ENCODE peak calls at places on chromosomes 11 and 22, in five cellular contexts. One of them, this sample, is unnamed. For H3K27me3, the result is how much of the 10 kb centered on the place peaks cover.

GRCh38 chr22:19915287-19915954 is 26.2 kb upstream of the COMT start:
- DNase-seq in pancreas: no peak
- DNase-seq in upper lobe of right lung: no peak
- DNase-seq in neural progenitor cell: no peak
- DNase-seq in dorsolateral prefrontal cortex: no peak
- DNase-seq in this sample: no peak

GRCh38 chr11:36774603-36775002 is 176.6 kb upstream of the RAG2 start:
- DNase-seq in dorsolateral prefrontal cortex: no peak
- DNase-seq in upper lobe of right lung: no peak
- DNase-seq in neural progenitor cell: no peak
- DNase-seq in pancreas: no peak
- DNase-seq in this sample: no peak

GRCh38 chr11:134716582-134716981 is 304.5 kb upstream of the B3GAT1 start:
- DNase-seq in pancreas: no peak
- DNase-seq in dorsolateral prefrontal cortex: no peak
- DNase-seq in neural progenitor cell: no peak
- DNase-seq in upper lobe of right lung: no peak
- DNase-seq in this sample: no peak

GRCh38 chr11:76660533-76661305 is 9.8 kb downstream of the LRRC32 start:
- DNase-seq in upper lobe of right lung: peak
- DNase-seq in pancreas: no peak
- DNase-seq in neural progenitor cell: no peak
- DNase-seq in dorsolateral prefrontal cortex: no peak
- DNase-seq in this sample: no peak

GRCh38 chr11:44434191-44434590 is 124.3 kb upstream of the ALX4 start:
- DNase-seq in pancreas: no peak
- DNase-seq in neural progenitor cell: peak
- DNase-seq in dorsolateral prefrontal cortex: no peak
- DNase-seq in upper lobe of right lung: no peak
- DNase-seq in this sample: no peak

GRCh38 chr11:111305871-111306270 is 7.5 kb downstream of the POU2AF3 start:
- DNase-seq in pancreas: no peak
- DNase-seq in upper lobe of right lung: no peak
- DNase-seq in dorsolateral prefrontal cortex: no peak
- DNase-seq in neural progenitor cell: no peak
- DNase-seq in this sample: no peak

GRCh38 chr11:72534859-72535547 is 100.7 kb upstream of the CLPB start:
- DNase-seq in pancreas: no peak
- DNase-seq in dorsolateral prefrontal cortex: no peak
- DNase-seq in neural progenitor cell: peak
- DNase-seq in upper lobe of right lung: no peak
- DNase-seq in this sample: no peak

GRCh38 chr11:84384637-84385227 is 1098.6 kb upstream of the CCDC90B start:
- DNase-seq in upper lobe of right lung: no peak
- DNase-seq in neural progenitor cell: peak
- DNase-seq in pancreas: peak
- DNase-seq in dorsolateral prefrontal cortex: no peak
- DNase-seq in this sample: peak

GRCh38 chr11:108654994-108655631 is 9.8 kb upstream of the DDX10 start:
- DNase-seq in upper lobe of right lung: no peak
- DNase-seq in pancreas: no peak
- DNase-seq in neural progenitor cell: peak
- DNase-seq in dorsolateral prefrontal cortex: no peak
- DNase-seq in this sample: peak

GRCh38 chr22:39414377-39414776 is 14.8 kb downstream of the TAB1 start:
- DNase-seq in pancreas: no peak
- DNase-seq in dorsolateral prefrontal cortex: no peak
- DNase-seq in upper lobe of right lung: no peak
- DNase-seq in neural progenitor cell: no peak
- DNase-seq in this sample: no peak

GRCh38 chr22:46043816-46044717 is 67.1 kb upstream of the WNT7B start:
- DNase-seq in dorsolateral prefrontal cortex: no peak
- DNase-seq in neural progenitor cell: no peak
- DNase-seq in upper lobe of right lung: peak
- DNase-seq in pancreas: no peak
- DNase-seq in this sample: no peak

GRCh38 chr11:7833527-7833926 is 36.8 kb upstream of the OR5P2 start:
- DNase-seq in neural progenitor cell: no peak
- DNase-seq in dorsolateral prefrontal cortex: no peak
- DNase-seq in upper lobe of right lung: no peak
- DNase-seq in pancreas: no peak
- DNase-seq in this sample: no peak

GRCh38 chr11:3849297-3849874 is 6.1 kb upstream of the STIM1 start:
- DNase-seq in dorsolateral prefrontal cortex: no peak
- DNase-seq in upper lobe of right lung: no peak
- DNase-seq in pancreas: no peak
- DNase-seq in neural progenitor cell: peak
- DNase-seq in this sample: no peak

GRCh38 chr22:36439481-36440271 is 41.8 kb downstream of the TXN2 start:
- DNase-seq in upper lobe of right lung: no peak
- DNase-seq in dorsolateral prefrontal cortex: no peak
- DNase-seq in neural progenitor cell: no peak
- DNase-seq in pancreas: no peak
- DNase-seq in this sample: no peak

GRCh38 chr11:44186531-44186930 is 91.1 kb downstream of the EXT2 start:
- DNase-seq in upper lobe of right lung: no peak
- DNase-seq in pancreas: no peak
- DNase-seq in dorsolateral prefrontal cortex: no peak
- DNase-seq in neural progenitor cell: no peak
- DNase-seq in this sample: no peak

GRCh38 chr11:130475426-130476053 is 27.1 kb downstream of the ADAMTS15 start:
- DNase-seq in upper lobe of right lung: no peak
- DNase-seq in pancreas: no peak
- DNase-seq in dorsolateral prefrontal cortex: no peak
- DNase-seq in neural progenitor cell: no peak
- DNase-seq in this sample: no peak

GRCh38 chr11:98564881-98565280 is 455.9 kb upstream of the CNTN5 start:
- DNase-seq in pancreas: no peak
- DNase-seq in dorsolateral prefrontal cortex: no peak
- DNase-seq in upper lobe of right lung: no peak
- DNase-seq in neural progenitor cell: no peak
- DNase-seq in this sample: no peak

GRCh38 chr11:115745041-115745440 is 240.8 kb upstream of the CADM1 start:
- DNase-seq in neural progenitor cell: no peak
- DNase-seq in pancreas: no peak
- DNase-seq in dorsolateral prefrontal cortex: no peak
- DNase-seq in upper lobe of right lung: no peak
- DNase-seq in this sample: no peak

GRCh38 chr22:43345761-43346261 is 2.6 kb upstream of the SCUBE1 start:
- DNase-seq in neural progenitor cell: no peak
- DNase-seq in dorsolateral prefrontal cortex: no peak
- DNase-seq in upper lobe of right lung: peak
- DNase-seq in pancreas: no peak
- DNase-seq in this sample: no peak

GRCh38 chr11:3223932-3224729 is 5.5 kb upstream of the MRGPRG start:
- DNase-seq in pancreas: no peak
- DNase-seq in upper lobe of right lung: no peak
- DNase-seq in neural progenitor cell: peak
- DNase-seq in dorsolateral prefrontal cortex: no peak
- DNase-seq in this sample: no peak

GRCh38 chr11:45412033-45412432 is 125.9 kb upstream of the SYT13 start:
- DNase-seq in pancreas: no peak
- DNase-seq in neural progenitor cell: no peak
- DNase-seq in dorsolateral prefrontal cortex: no peak
- DNase-seq in upper lobe of right lung: peak
- DNase-seq in this sample: peak

GRCh38 chr11:102361100-102362021 is 14.3 kb downstream of the BIRC2 start:
- DNase-seq in neural progenitor cell: no peak
- DNase-seq in pancreas: no peak
- DNase-seq in upper lobe of right lung: no peak
- DNase-seq in dorsolateral prefrontal cortex: no peak
- DNase-seq in this sample: no peak

GRCh38 chr11:17351510-17352176 is at the start of gene NCR3LG1:
- DNase-seq in pancreas: peak
- DNase-seq in upper lobe of right lung: peak
- DNase-seq in neural progenitor cell: peak
- DNase-seq in dorsolateral prefrontal cortex: peak
- DNase-seq in this sample: peak

GRCh38 chr22:44100411-44100810 is 76.3 kb downstream of the PARVB start:
- DNase-seq in upper lobe of right lung: no peak
- DNase-seq in neural progenitor cell: no peak
- DNase-seq in pancreas: no peak
- DNase-seq in dorsolateral prefrontal cortex: no peak
- DNase-seq in this sample: peak

GRCh38 chr11:114479331-114479730 is 40.1 kb downstream of the REXO2 start:
- DNase-seq in dorsolateral prefrontal cortex: no peak
- DNase-seq in upper lobe of right lung: no peak
- DNase-seq in pancreas: no peak
- DNase-seq in neural progenitor cell: no peak
- DNase-seq in this sample: no peak

GRCh38 chr11:12239396-12240298 is 129.3 kb downstream of the MICAL2 start:
- DNase-seq in upper lobe of right lung: no peak
- DNase-seq in neural progenitor cell: no peak
- DNase-seq in dorsolateral prefrontal cortex: no peak
- DNase-seq in pancreas: peak
- DNase-seq in this sample: no peak

GRCh38 chr11:76629853-76630599 is 40.5 kb downstream of the LRRC32 start:
- DNase-seq in neural progenitor cell: no peak
- DNase-seq in upper lobe of right lung: peak
- DNase-seq in dorsolateral prefrontal cortex: no peak
- DNase-seq in pancreas: peak
- DNase-seq in this sample: no peak

GRCh38 chr11:26332572-26332915 is 614 bp downstream of the ANO3 start:
- DNase-seq in dorsolateral prefrontal cortex: no peak
- DNase-seq in pancreas: no peak
- DNase-seq in upper lobe of right lung: no peak
- DNase-seq in neural progenitor cell: no peak
- DNase-seq in this sample: no peak

GRCh38 chr11:43738600-43739409 is 58.3 kb downstream of the HSD17B12 start:
- DNase-seq in dorsolateral prefrontal cortex: no peak
- DNase-seq in neural progenitor cell: peak
- DNase-seq in upper lobe of right lung: no peak
- DNase-seq in pancreas: peak
- DNase-seq in this sample: no peak

GRCh38 chr11:64294665-64295289 is 3.7 kb downstream of the KCNK4 start:
- DNase-seq in upper lobe of right lung: no peak
- DNase-seq in dorsolateral prefrontal cortex: no peak
- DNase-seq in pancreas: no peak
- DNase-seq in neural progenitor cell: peak
- DNase-seq in this sample: no peak

GRCh38 chr11:64290352-64290751 is 750 bp upstream of the KCNK4 start:
- DNase-seq in pancreas: no peak
- DNase-seq in neural progenitor cell: no peak
- DNase-seq in dorsolateral prefrontal cortex: no peak
- DNase-seq in upper lobe of right lung: no peak
- DNase-seq in this sample: no peak

GRCh38 chr11:64291746-64292457 is 800 bp downstream of the KCNK4 start:
- DNase-seq in neural progenitor cell: no peak
- DNase-seq in upper lobe of right lung: no peak
- DNase-seq in dorsolateral prefrontal cortex: no peak
- DNase-seq in pancreas: no peak
- DNase-seq in this sample: no peak

GRCh38 chr11:64290894-64291745 is at the start of gene KCNK4:
- DNase-seq in dorsolateral prefrontal cortex: no peak
- DNase-seq in pancreas: no peak
- DNase-seq in upper lobe of right lung: no peak
- DNase-seq in neural progenitor cell: peak
- DNase-seq in this sample: no peak

DNA sequence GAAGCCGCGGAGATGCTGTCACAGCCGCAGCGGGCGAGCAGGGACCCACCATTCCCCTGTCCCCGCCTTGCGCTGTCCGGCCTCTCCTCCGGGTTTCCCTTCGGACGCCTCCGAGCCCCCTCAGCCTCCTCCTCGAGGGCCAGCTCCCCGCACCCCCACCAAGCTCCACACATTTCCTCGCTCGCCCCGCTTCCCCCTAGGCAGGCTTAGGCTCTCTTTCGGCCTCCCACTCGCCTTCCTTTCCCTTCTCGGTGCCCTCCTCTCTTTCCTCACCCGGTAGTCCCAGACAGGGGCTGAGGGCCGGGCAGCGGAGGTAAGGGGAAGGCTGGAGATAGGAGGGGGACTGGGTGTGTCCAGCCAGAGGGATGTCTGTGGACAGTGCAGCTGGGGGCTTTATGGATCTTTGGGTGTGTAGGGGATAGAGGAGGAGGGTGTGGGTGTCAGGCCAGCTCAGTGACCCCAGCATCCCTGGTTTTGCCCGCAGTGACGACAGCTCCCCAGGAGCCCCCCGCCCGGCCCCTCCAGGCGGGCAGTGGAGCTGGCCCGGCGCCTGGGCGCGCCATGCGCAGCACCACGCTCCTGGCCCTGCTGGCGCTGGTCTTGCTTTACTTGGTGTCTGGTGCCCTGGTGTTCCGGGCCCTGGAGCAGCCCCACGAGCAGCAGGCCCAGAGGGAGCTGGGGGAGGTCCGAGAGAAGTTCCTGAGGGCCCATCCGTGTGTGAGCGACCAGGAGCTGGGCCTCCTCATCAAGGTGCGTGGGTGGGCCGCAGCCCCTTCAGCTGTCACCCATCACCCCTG is 1.6 kb downstream of the KCNK4 start:
- DNase-seq in pancreas: no peak
- DNase-seq in dorsolateral prefrontal cortex: no peak
- DNase-seq in neural progenitor cell: peak
- DNase-seq in upper lobe of right lung: no peak
- DNase-seq in this sample: no peak
- H3K4me3 ChIP-seq in pancreas: peak
- H3K4me3 ChIP-seq in dorsolateral prefrontal cortex: peak
- H3K4me3 ChIP-seq in neural progenitor cell: peak
- H3K4me3 ChIP-seq in upper lobe of right lung: peak
- H3K4me3 ChIP-seq in this sample: peak

GRCh38 chr22:18034076-18034475 is 9.7 kb upstream of the MICAL3 start:
- DNase-seq in pancreas: no peak
- DNase-seq in upper lobe of right lung: no peak
- DNase-seq in dorsolateral prefrontal cortex: no peak
- DNase-seq in neural progenitor cell: no peak
- DNase-seq in this sample: no peak
- H3K27me3 ChIP-seq in pancreas: under half
- H3K27me3 ChIP-seq in upper lobe of right lung: under half
- H3K27me3 ChIP-seq in dorsolateral prefrontal cortex: under half
- H3K27me3 ChIP-seq in neural progenitor cell: under half
- H3K27me3 ChIP-seq in this sample: under half

GRCh38 chr22:37805878-37806277 is 1.9 kb upstream of the GCAT start:
- DNase-seq in pancreas: no peak
- DNase-seq in upper lobe of right lung: no peak
- DNase-seq in dorsolateral prefrontal cortex: no peak
- DNase-seq in neural progenitor cell: no peak
- DNase-seq in this sample: no peak
- H3K4me3 ChIP-seq in pancreas: peak
- H3K4me3 ChIP-seq in upper lobe of right lung: peak
- H3K4me3 ChIP-seq in dorsolateral prefrontal cortex: peak
- H3K4me3 ChIP-seq in neural progenitor cell: peak
- H3K4me3 ChIP-seq in this sample: peak

GRCh38 chr11:19338375-19338774 is 97.6 kb upstream of the E2F8 start:
- DNase-seq in pancreas: no peak
- DNase-seq in dorsolateral prefrontal cortex: no peak
- DNase-seq in neural progenitor cell: no peak
- DNase-seq in upper lobe of right lung: no peak
- DNase-seq in this sample: no peak

GRCh38 chr11:19337779-19338178 is 97.0 kb upstream of the E2F8 start:
- DNase-seq in pancreas: no peak
- DNase-seq in neural progenitor cell: no peak
- DNase-seq in upper lobe of right lung: no peak
- DNase-seq in dorsolateral prefrontal cortex: no peak
- DNase-seq in this sample: no peak

GRCh38 chr11:19332476-19332875 is 91.7 kb upstream of the E2F8 start:
- DNase-seq in neural progenitor cell: no peak
- DNase-seq in pancreas: no peak
- DNase-seq in dorsolateral prefrontal cortex: no peak
- DNase-seq in upper lobe of right lung: no peak
- DNase-seq in this sample: no peak

GRCh38 chr11:19342036-19342435 is 101.3 kb upstream of the E2F8 start:
- DNase-seq in upper lobe of right lung: no peak
- DNase-seq in pancreas: no peak
- DNase-seq in neural progenitor cell: no peak
- DNase-seq in dorsolateral prefrontal cortex: no peak
- DNase-seq in this sample: no peak

GRCh38 chr11:19336331-19336730 is 95.6 kb upstream of the E2F8 start:
- DNase-seq in neural progenitor cell: no peak
- DNase-seq in upper lobe of right lung: no peak
- DNase-seq in pancreas: no peak
- DNase-seq in dorsolateral prefrontal cortex: no peak
- DNase-seq in this sample: no peak
- H3K27me3 ChIP-seq in neural progenitor cell: under half
- H3K27me3 ChIP-seq in upper lobe of right lung: under half
- H3K27me3 ChIP-seq in pancreas: under half
- H3K27me3 ChIP-seq in dorsolateral prefrontal cortex: under half
- H3K27me3 ChIP-seq in this sample: half or more

This sample was measured in WERI-Rb-1.